ENCODE peak calls at places on chromosomes 1 and 21, in seven cellular contexts. J is spleen, C is sigmoid colon, M is IMR-90, N is heart left ventricle, G is tibial nerve, Q is HL-60. H is an unnamed sample.

GRCh38 chr21:38841472-38841871 is 35.7 kb downstream of the ETS2 start:
- DNase-seq in J (no peak), C (no peak), M (no peak), N (no peak), G (no peak), Q (no peak), H (no peak)

GRCh38 chr1:112904071-112904830 is 51.7 kb downstream of the SLC16A1 start:
- DNase-seq in J (no peak), C (no peak), M (peak; percentile 77), N (no peak), G (no peak), Q (no peak), H (no peak)

GRCh38 chr1:5911871-5912271 is 80.4 kb downstream of the NPHP4 start:
- DNase-seq in J (peak; percentile 40), C (no peak), M (no peak), N (no peak), G (no peak), Q (no peak), H (peak; percentile 79)

GRCh38 chr1:86774305-86775304 is 70.2 kb downstream of the SH3GLB1 start:
- DNase-seq in J (peak; percentile 82), C (peak; percentile 72), M (peak; percentile 90), N (peak; percentile 71), G (peak; percentile 15), Q (peak; percentile 94), H (no peak)

GRCh38 chr1:215710340-215710971 is 143.4 kb downstream of the KCTD3 start:
- DNase-seq in J (no peak), C (no peak), M (peak; percentile 69), N (no peak), G (no peak), Q (peak; percentile 45), H (no peak)

GRCh38 chr1:119160851-119161250 is 20.4 kb upstream of the WARS2 start:
- DNase-seq in J (no peak), C (no peak), M (peak; percentile 73), N (no peak), G (no peak), Q (no peak), H (no peak)

GRCh38 chr1:43031316-43032203 is 72.9 kb upstream of the SLC2A1 start:
- DNase-seq in J (no peak), C (no peak), M (no peak), N (no peak), G (no peak), Q (no peak), H (no peak)

GRCh38 chr1:204103121-204103741 is 30.3 kb downstream of the SOX13 start:
- DNase-seq in J (no peak), C (no peak), M (peak; percentile 16), N (no peak), G (no peak), Q (no peak), H (no peak)

GRCh38 chr1:44330935-44331334 is 24.1 kb downstream of the ERI3 start:
- DNase-seq in J (no peak), C (no peak), M (no peak), N (no peak), G (no peak), Q (no peak), H (no peak)

GRCh38 chr1:55154616-55155015 is 60.5 kb downstream of the USP24 start:
- DNase-seq in J (no peak), C (no peak), M (no peak), N (no peak), G (no peak), Q (no peak), H (no peak)

GRCh38 chr1:90132306-90132705 is 137.4 kb downstream of the ZNF326 start:
- DNase-seq in J (no peak), C (no peak), M (no peak), N (no peak), G (no peak), Q (no peak), H (no peak)

GRCh38 chr1:106564192-106564591 is 492.3 kb upstream of the PRMT6 start:
- DNase-seq in J (no peak), C (no peak), M (no peak), N (no peak), G (no peak), Q (no peak), H (no peak)

GRCh38 chr1:75855010-75855409 is 58.3 kb downstream of the MSH4 start:
- DNase-seq in J (no peak), C (no peak), M (peak; percentile 53), N (no peak), G (no peak), Q (no peak), H (no peak)

GRCh38 chr1:25544243-25544764 is 898 bp downstream of the LDLRAP1 start:
- DNase-seq in J (no peak), C (peak; percentile 65), M (no peak), N (no peak), G (no peak), Q (no peak), H (no peak)

GRCh38 chr1:7341145-7341900 is 429.8 kb upstream of the VAMP3 start:
- DNase-seq in J (no peak), C (no peak), M (peak; percentile 77), N (peak; percentile 27), G (no peak), Q (no peak), H (no peak)

GRCh38 chr1:221032616-221033342 is 153.5 kb downstream of the HLX start:
- DNase-seq in J (no peak), C (no peak), M (no peak), N (no peak), G (no peak), Q (no peak), H (no peak)
- TF ChIP-seq CTCF in J (no peak), C (no peak), M (no peak), N (no peak), G (no peak), Q (no peak), H (no peak)

GRCh38 chr1:97778718-97779117 is 142.1 kb downstream of the DPYD start:
- DNase-seq in J (no peak), C (no peak), M (peak; percentile 24), N (no peak), G (no peak), Q (no peak), H (no peak)
- TF ChIP-seq CTCF in J (no peak), C (no peak), M (peak; percentile 23), N (no peak), G (no peak), Q (no peak), H (peak; percentile 78)

GRCh38 chr1:205913451-205914204 is 29.6 kb downstream of the SLC26A9 start:
- DNase-seq in J (no peak), C (no peak), M (no peak), N (peak; percentile 76), G (no peak), Q (no peak), H (no peak)
- TF ChIP-seq CTCF in J (no peak), C (no peak), M (no peak), N (no peak), G (no peak), Q (no peak), H (no peak)

DNA sequence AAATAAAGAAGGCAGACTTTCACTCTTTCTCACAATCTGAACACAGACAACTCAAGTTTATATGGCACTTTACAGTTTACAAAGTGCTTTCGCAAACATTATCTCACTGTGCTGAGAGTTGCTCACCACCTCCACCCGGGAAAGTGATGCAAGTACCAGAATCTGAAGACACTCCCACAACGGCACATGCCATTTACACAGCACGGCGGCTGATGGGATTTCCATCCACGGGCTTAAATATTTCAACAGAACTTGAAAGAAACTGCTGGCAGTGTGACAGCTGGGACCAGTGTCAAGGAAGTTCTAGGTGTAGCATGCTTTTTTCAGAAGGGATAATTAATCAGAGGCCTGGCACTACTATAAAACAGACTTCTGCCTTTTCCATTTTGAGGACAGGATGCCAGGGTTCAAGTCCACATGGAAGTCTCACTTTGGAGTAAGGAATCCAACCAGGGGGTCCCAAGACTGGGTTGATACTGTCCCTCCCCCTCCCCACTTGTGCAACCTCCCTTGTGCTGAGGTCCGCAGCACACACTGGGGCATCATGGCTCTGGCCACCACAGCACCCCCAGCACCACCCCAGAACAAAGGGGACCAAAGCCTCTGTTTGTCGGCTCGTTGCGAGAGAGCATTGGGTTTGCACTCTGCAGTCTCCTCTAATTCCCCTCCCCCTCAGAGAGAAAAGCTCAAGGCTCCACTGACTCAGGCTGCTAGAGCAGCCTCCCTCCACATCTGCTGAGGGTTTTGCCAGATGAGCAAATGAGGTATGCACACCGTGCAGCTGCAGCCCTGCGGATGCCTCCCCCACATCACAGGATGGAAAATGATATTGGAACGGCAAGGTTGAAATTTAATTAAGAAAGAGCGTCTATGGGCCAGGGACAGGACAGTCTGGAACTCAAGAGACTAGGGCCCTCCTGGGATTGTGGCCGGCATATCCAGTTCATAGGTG is 154.9 kb downstream of the TGFBR3 start:
- DNase-seq in J (no peak), C (peak; percentile 94), M (peak; percentile 75), N (peak; percentile 66), G (peak; percentile 46), Q (peak; percentile 86), H (no peak)
- TF ChIP-seq CTCF in J (no peak), C (no peak), M (no peak), N (no peak), G (no peak), Q (no peak), H (no peak)